ENCODE peak calls at places on chromosome 4, in five cellular contexts. W is H1, C is neuronal stem cell, M is mammary epithelial cell, O is PC-3. Y is an unnamed sample.

GRCh38 chr4:54225671-54226398 is 3.3 kb upstream of the PDGFRA start:
- DNase-seq in O (peak; percentile 49), M (no peak), W (peak; percentile 57), C (peak; percentile 9), Y (no peak)

GRCh38 chr4:144820706-144821105 is 174.8 kb downstream of the HHIP start:
- DNase-seq in O (no peak), C (peak; percentile 18), W (no peak), M (no peak), Y (no peak)

GRCh38 chr4:16259531-16260246 is 33.4 kb upstream of the TAPT1 start:
- DNase-seq in M (no peak), W (no peak), O (no peak), C (no peak), Y (no peak)

GRCh38 chr4:119020158-119020557 is 115.5 kb upstream of the MYOZ2 start:
- DNase-seq in O (no peak), C (no peak), M (no peak), W (no peak), Y (no peak)

GRCh38 chr4:37837446-37837845 is 11.0 kb downstream of the PGM2 start:
- DNase-seq in M (peak; percentile 21), W (no peak), O (peak; percentile 22), C (no peak), Y (no peak)

GRCh38 chr4:13797061-13797460 is 169.5 kb upstream of the BOD1L1 start:
- DNase-seq in O (no peak), M (no peak), W (no peak), C (no peak), Y (no peak)

GRCh38 chr4:13541720-13542576 is 2.4 kb downstream of the NKX3-2 start:
- DNase-seq in O (no peak), C (no peak), M (no peak), W (peak; percentile 83), Y (peak; percentile 62)

GRCh38 chr4:101040776-101041175 is 306.6 kb downstream of the PPP3CA start:
- DNase-seq in W (no peak), M (no peak), O (no peak), C (no peak), Y (no peak)

GRCh38 chr4:140099993-140100392 is 54.0 kb downstream of the MAML3 start:
- DNase-seq in M (no peak), W (no peak), C (no peak), O (peak; percentile 63), Y (peak; percentile 53)

GRCh38 chr4:17189322-17189721 is 290.9 kb upstream of the LDB2 start:
- DNase-seq in O (no peak), W (no peak), M (no peak), C (no peak), Y (peak; percentile 19)

GRCh38 chr4:2792396-2792710 is 532 bp upstream of the SH3BP2 start:
- DNase-seq in W (no peak), C (no peak), O (no peak), M (no peak), Y (no peak)

GRCh38 chr4:152244659-152245058 is 291.2 kb downstream of the FBXW7 start:
- DNase-seq in W (no peak), O (no peak), C (no peak), M (no peak), Y (no peak)

GRCh38 chr4:169307581-169307980 is 36.8 kb upstream of the SH3RF1 start:
- DNase-seq in W (no peak), M (peak; percentile 64), C (no peak), O (peak; percentile 63), Y (no peak)

GRCh38 chr4:123783091-123783765 is 386.6 kb downstream of the SPRY1 start:
- DNase-seq in M (no peak), O (no peak), C (no peak), W (no peak), Y (no peak)

GRCh38 chr4:164931551-164932324 is 45.7 kb downstream of the TRIM61 start:
- DNase-seq in O (peak; percentile 35), C (no peak), W (no peak), M (peak; percentile 54), Y (no peak)

GRCh38 chr4:126533176-126533575 is 1099.6 kb upstream of the INTU start:
- DNase-seq in C (peak; percentile 58), M (no peak), O (no peak), W (no peak), Y (no peak)

GRCh38 chr4:10336471-10336870 is 120.8 kb downstream of the ZNF518B start:
- DNase-seq in C (no peak), W (no peak), O (no peak), M (peak; percentile 89), Y (no peak)

GRCh38 chr4:106746451-106746850 is 289.7 kb downstream of the DKK2 start:
- DNase-seq in M (peak; percentile 9), C (no peak), W (no peak), O (no peak), Y (no peak)

GRCh38 chr4:53313510-53313909 is 52.4 kb downstream of the SCFD2 start:
- DNase-seq in O (peak; percentile 53), W (no peak), C (peak; percentile 24), M (peak; percentile 6), Y (no peak)

GRCh38 chr4:142516686-142517145 is 329.4 kb downstream of the INPP4B start:
- DNase-seq in M (peak; percentile 55), C (no peak), W (no peak), O (peak; percentile 76), Y (no peak)

GRCh38 chr4:24514808-24515207 is 69.5 kb downstream of the DHX15 start:
- DNase-seq in W (no peak), M (no peak), C (no peak), O (peak; percentile 16), Y (no peak)

GRCh38 chr4:145681956-145682355 is 2.0 kb downstream of the C4orf51 start:
- DNase-seq in C (no peak), W (no peak), M (no peak), O (no peak), Y (no peak)

GRCh38 chr4:110867251-110867960 is 244.5 kb upstream of the PITX2 start:
- DNase-seq in M (peak; percentile 27), C (no peak), O (no peak), W (no peak), Y (no peak)

GRCh38 chr4:56051049-56051709 is 102.4 kb downstream of the CEP135 start:
- DNase-seq in O (no peak), M (no peak), W (no peak), C (no peak), Y (no peak)
- H3K9ac ChIP-seq in O (no peak overlapping the region), M (no peak overlapping the region), W (no peak overlapping the region), C (no peak overlapping the region), Y (no peak overlapping the region)

DNA sequence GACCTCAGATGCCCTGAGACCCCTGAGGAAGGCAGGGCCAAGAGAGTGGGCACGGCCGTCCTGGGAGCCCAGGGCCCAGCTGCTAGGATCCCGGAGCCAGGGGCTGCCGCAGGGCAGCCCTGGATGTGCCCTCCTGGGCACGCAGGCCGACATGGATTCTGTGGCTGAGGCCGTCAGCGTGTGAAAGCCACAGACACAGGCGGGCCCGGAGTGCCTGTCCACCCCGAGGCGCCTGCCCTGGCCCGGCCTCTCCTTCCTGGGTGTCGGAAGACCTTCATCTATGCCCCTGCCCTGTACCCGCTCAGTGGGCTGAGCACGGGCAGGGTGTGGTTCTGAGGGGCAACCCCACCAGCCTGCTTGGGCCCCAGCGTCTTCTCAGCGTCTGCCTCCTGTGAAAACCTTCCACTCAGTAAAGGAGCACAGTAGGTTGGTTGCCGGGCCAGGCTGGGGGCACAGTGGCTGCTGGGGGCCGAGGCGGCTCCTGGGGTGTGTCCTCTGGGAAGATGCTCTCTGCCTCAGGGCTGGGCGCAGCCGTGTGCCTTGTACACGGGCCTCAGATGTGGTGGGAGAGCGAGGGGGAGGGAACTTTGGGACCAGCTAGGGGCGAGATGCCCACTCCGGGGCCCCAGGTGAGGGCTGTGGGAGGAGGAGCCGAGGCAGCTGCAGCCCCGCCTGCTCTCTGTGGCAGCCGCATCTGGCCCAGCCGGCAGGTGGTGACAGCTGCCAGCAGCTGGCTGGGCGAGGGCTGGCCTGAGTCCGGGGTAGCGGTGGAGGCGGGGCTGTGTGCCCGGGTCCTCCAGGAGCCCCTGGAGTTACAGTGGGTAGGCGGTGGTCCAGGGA is 20.8 kb downstream of the FGFRL1 start:
- DNase-seq in C (no peak), M (no peak), W (no peak), O (peak; percentile 34), Y (no peak)
- H3K27ac ChIP-seq in C (no peak overlapping the region), M (no peak overlapping the region), W (no peak overlapping the region), O (no peak overlapping the region), Y (no peak overlapping the region)

DNA sequence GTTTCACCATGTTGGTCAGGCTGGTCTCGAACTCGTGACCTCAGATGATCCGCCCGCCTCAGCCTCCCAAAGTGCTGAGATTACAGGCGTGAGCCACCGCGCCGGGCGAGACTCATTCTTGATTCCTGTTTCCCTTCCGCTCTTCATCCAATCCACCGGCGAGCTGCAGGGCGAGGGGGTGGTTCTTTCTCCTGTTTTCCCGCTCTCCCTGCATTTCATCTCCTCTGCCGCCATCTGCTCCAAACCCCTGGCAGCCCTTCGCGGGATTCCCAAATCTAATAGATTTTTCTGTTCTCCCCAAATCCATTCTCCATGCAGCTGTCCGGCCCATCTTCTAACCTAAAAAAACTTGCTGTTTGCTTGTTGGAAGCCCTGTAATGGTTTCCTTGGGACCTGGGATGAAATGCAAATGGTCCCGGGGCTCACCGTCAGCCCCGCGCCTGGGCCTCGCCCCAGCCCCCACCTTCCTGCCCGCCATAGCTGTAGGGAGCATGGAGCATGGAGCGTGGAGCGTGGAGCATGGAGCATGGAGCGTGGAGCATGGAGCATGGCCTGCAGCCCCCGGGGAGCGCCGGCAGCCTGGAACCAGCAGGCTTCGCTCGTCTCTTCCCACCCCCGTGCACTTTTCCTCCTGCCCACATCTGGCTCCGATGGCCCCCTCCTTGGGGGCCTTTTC is 1.1 kb downstream of the ZFP42 start:
- DNase-seq in C (no peak), W (peak; percentile 70), M (no peak), O (no peak), Y (no peak)
- H3K4me3 ChIP-seq in C (peak overlapping the region; percentile 31), W (peak overlapping the region; percentile 79), M (no peak overlapping the region), O (no peak overlapping the region), Y (no peak overlapping the region)

GRCh38 chr4:61556277-61556676 is 356.2 kb downstream of the ADGRL3 start:
- DNase-seq in M (no peak), C (no peak), W (no peak), O (no peak), Y (no peak)

GRCh38 chr4:61561028-61561427 is 360.9 kb downstream of the ADGRL3 start:
- DNase-seq in W (no peak), O (no peak), M (no peak), C (no peak), Y (no peak)

GRCh38 chr4:61553562-61554125 is 353.5 kb downstream of the ADGRL3 start:
- DNase-seq in C (no peak), O (no peak), W (no peak), M (no peak), Y (no peak)

GRCh38 chr4:61555789-61556188 is 355.7 kb downstream of the ADGRL3 start:
- DNase-seq in M (no peak), W (no peak), C (no peak), O (peak; percentile 71), Y (no peak)
- H3K9ac ChIP-seq in M (no peak overlapping the region), W (no peak overlapping the region), C (no peak overlapping the region), O (no peak overlapping the region), Y (no peak overlapping the region)

GRCh38 chr4:103075435-103075893 is 1.1 kb downstream of the SLC9B2 start:
- DNase-seq in O (peak; percentile 10), M (peak; percentile 16), W (no peak), C (no peak), Y (no peak)

GRCh38 chr4:103074039-103074438 is 2.5 kb downstream of the SLC9B2 start:
- DNase-seq in M (no peak), W (no peak), C (no peak), O (no peak), Y (no peak)

GRCh38 chr4:103076777-103077347 is 301 bp upstream of the SLC9B2 start:
- DNase-seq in O (no peak), W (no peak), M (peak; percentile 9), C (no peak), Y (no peak)

GRCh38 chr4:103075894-103076776 is at the start of gene SLC9B2:
- DNase-seq in M (peak; percentile 67), O (peak; percentile 50), W (peak; percentile 82), C (peak; percentile 46), Y (peak; percentile 52)

GRCh38 chr4:103074598-103075434 is 1.7 kb downstream of the SLC9B2 start:
- DNase-seq in C (no peak), W (no peak), M (no peak), O (peak; percentile 61), Y (no peak)
- H3K27ac ChIP-seq in C (no peak overlapping the region), W (no peak overlapping the region), M (no peak overlapping the region), O (no peak overlapping the region), Y (no peak overlapping the region)